ENCODE peak calls at places on chromosomes 1 and 21, in five cellular contexts. U is mesenchymal stem cell, K is heart left ventricle, T is adrenal gland, H is upper lobe of right lung. B is an unnamed sample.
A peak's percentile ranks its signal among the peaks of the same experiment; 100 is the strongest.

GRCh38 chr1:23537296-23537993 is 6.4 kb upstream of the E2F2 start:
- DNase-seq in T (no peak), H (no peak), K (no peak), U (no peak), B (no peak)

GRCh38 chr1:199403421-199404116 is 623.9 kb upstream of the NR5A2 start:
- DNase-seq in U (peak; percentile 8), T (no peak), H (no peak), K (no peak), B (no peak)

GRCh38 chr1:38120552-38121230 is 74.1 kb upstream of the POU3F1 start:
- DNase-seq in U (no peak), K (no peak), T (no peak), H (peak; percentile 17), B (peak; percentile 11)

GRCh38 chr1:211260161-211261107 is 1.3 kb downstream of the RCOR3 start:
- DNase-seq in H (peak; percentile 88), K (peak; percentile 85), U (peak; percentile 85), T (peak; percentile 87), B (peak; percentile 95)

GRCh38 chr1:152752225-152752624 is 5.6 kb upstream of the KPRP start:
- DNase-seq in T (no peak), U (no peak), H (no peak), K (no peak), B (no peak)

GRCh38 chr1:35452086-35452485 is 105.1 kb downstream of the KIAA0319L start:
- DNase-seq in U (peak; percentile 65), K (peak; percentile 60), T (peak; percentile 74), H (no peak), B (no peak)

GRCh38 chr1:112956503-112957132 is 622 bp upstream of the SLC16A1 start:
- DNase-seq in K (peak; percentile 37), T (no peak), U (peak; percentile 83), H (no peak), B (no peak)

GRCh38 chr1:156625436-156626078 is 6.3 kb downstream of the HAPLN2 start:
- DNase-seq in K (peak; percentile 56), H (peak; percentile 69), T (peak; percentile 57), U (peak; percentile 56), B (peak; percentile 84)

GRCh38 chr1:153598309-153599172 is 14.4 kb downstream of the S100A16 start:
- DNase-seq in K (no peak), H (no peak), U (peak; percentile 82), T (no peak), B (peak; percentile 85)

GRCh38 chr1:20185834-20186782 is at the start of the genes PLA2G2C and UBXN10:
- DNase-seq in H (peak; percentile 82), K (peak; percentile 60), T (peak; percentile 65), U (peak; percentile 11), B (peak; percentile 87)

GRCh38 chr1:180042994-180043622 is 88.5 kb downstream of the CEP350 start:
- DNase-seq in T (no peak), K (no peak), H (no peak), U (peak; percentile 25), B (no peak)

GRCh38 chr1:67791261-67791660 is 42.0 kb downstream of the GNG12 start:
- DNase-seq in H (no peak), U (no peak), T (no peak), K (no peak), B (no peak)

GRCh38 chr1:9195651-9196050 is 38.9 kb upstream of the H6PD start:
- DNase-seq in U (no peak), T (peak; percentile 91), K (no peak), H (no peak), B (no peak)

GRCh38 chr1:33014464-33015170 is 22.1 kb downstream of the AK2 start:
- DNase-seq in U (no peak), T (no peak), H (no peak), K (no peak), B (no peak)

GRCh38 chr21:15007716-15008296 is 57.0 kb downstream of the NRIP1 start:
- DNase-seq in U (no peak), K (no peak), H (no peak), T (no peak), B (no peak)

GRCh38 chr1:3915551-3916121 is 15.6 kb upstream of the C1orf174 start:
- DNase-seq in H (no peak), T (no peak), K (no peak), U (no peak), B (peak; percentile 63)

DNA sequence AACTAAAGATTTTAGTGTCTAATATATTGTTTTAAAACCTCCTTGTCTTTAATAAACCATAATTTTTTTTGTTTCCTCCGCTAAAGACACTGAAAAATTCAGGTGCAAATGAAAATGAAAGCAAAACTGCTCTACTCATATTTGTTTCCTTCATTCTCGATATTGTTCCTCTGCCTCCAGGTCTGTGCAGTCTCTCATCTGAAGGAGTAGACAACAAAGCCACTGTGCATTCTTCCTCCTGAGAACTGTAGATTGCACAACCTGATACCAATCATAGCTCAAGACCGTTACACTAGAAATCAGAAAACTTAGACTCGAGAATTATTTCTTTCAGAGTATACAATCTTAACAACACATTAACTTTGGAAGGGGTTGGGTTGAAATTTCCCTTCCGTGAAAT is 373.1 kb upstream of the CXADR start:
- DNase-seq in K (no peak), H (no peak), T (no peak), U (no peak), B (no peak)
- H3K4me3 ChIP-seq in K (peak overlapping the region; percentile 46), H (peak overlapping the region; percentile 45), T (peak overlapping the region; percentile 70), U (peak overlapping the region; percentile 83), B (no peak overlapping the region)

DNA sequence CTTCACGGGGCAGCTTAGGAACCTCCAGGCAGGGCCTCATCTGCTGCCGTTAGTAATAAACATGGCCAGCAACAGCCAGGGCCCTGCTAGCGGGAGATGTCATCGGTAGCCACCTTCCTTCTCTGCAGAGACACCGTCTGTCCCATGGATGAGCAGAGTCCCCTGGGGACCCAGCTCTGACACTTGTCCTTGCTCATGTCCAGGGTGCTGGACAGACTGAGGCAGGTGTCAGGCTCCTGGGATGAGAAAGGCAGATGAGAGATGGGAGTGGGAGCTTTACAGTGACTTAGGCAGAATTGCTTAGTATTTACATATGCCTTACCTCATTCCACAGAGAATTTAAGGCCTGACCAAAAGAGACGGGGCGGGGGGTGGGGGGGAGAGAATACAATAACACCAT is 25.0 kb downstream of the CAPN2 start:
- DNase-seq in K (no peak), U (no peak), H (no peak), T (no peak), B (no peak)
- H3K4me1 ChIP-seq in K (peaks cover 31% of the 10 kb centered on the region), U (peaks cover 44% of the 10 kb centered on the region), H (peaks cover 56% of the 10 kb centered on the region), T (peaks cover 43% of the 10 kb centered on the region), B (peaks cover 18% of the 10 kb centered on the region)

GRCh38 chr1:203555484-203556046 is 61.6 kb downstream of the OPTC start:
- DNase-seq in K (peak; percentile 27), U (no peak), T (no peak), H (no peak), B (no peak)
- H3K4me3 ChIP-seq in K (peak overlapping the region; percentile 34), U (peak overlapping the region; percentile 73), T (no peak overlapping the region), H (no peak overlapping the region), B (no peak overlapping the region)

GRCh38 chr1:60727553-60727952 is 354.8 kb upstream of the NFIA start:
- DNase-seq in U (no peak), H (no peak), T (no peak), K (no peak), B (no peak)
- H3K4me1 ChIP-seq in U (no peaks in the 10 kb centered on the region), H (no peaks in the 10 kb centered on the region), T (no peaks in the 10 kb centered on the region), K (no peaks in the 10 kb centered on the region), B (no peaks in the 10 kb centered on the region)

GRCh38 chr1:36586146-36586545 is 103.4 kb upstream of the CSF3R start:
- DNase-seq in K (no peak), H (no peak), U (no peak), T (no peak), B (no peak)

GRCh38 chr1:36594041-36594440 is 111.3 kb upstream of the CSF3R start:
- DNase-seq in H (peak; percentile 11), K (no peak), U (no peak), T (no peak), B (no peak)

GRCh38 chr1:36589006-36589405 is 106.3 kb upstream of the CSF3R start:
- DNase-seq in H (no peak), U (no peak), T (no peak), K (no peak), B (no peak)

GRCh38 chr1:36595921-36596320 is 113.2 kb upstream of the CSF3R start:
- DNase-seq in K (no peak), U (no peak), H (peak; percentile 53), T (no peak), B (no peak)

GRCh38 chr1:36591278-36591677 is 108.6 kb upstream of the CSF3R start:
- DNase-seq in T (no peak), H (no peak), U (no peak), K (no peak), B (peak; percentile 4)
- H3K4me3 ChIP-seq in T (no peak overlapping the region), H (no peak overlapping the region), U (no peak overlapping the region), K (no peak overlapping the region), B (no peak overlapping the region)

DNA sequence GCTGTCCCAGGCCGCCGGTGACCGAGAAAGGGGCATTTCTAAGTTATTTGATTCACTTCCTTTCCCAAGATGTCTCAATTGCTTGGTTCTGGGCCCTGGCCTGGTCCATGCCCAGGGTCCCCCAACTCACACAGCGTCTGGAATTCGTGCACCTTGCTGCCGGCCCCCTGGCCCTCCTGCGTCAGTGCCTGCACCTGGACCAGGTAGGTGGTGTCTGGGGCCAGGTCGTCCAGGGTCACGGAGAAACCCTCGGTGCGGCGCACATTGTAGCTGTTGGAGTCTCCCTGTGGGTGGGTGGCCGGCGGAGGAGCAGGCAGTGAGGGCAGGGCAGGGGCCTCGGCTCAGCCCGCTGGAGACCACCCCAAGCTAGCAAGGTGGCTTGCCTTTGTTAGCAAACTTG is 21.0 kb downstream of the EPHA2 start:
- DNase-seq in T (no peak), H (no peak), U (no peak), K (no peak), B (no peak)
- H3K4me1 ChIP-seq in T (peaks cover 19% of the 10 kb centered on the region), H (peaks cover 15% of the 10 kb centered on the region), U (peaks cover 38% of the 10 kb centered on the region), K (peaks cover 14% of the 10 kb centered on the region), B (peaks cover 46% of the 10 kb centered on the region)

GRCh38 chr21:36692844-36693143 is 6.1 kb upstream of the SIM2 start:
- DNase-seq in K (no peak), H (no peak), U (no peak), T (no peak), B (no peak)
- H3K4me3 ChIP-seq in K (no peak overlapping the region), H (no peak overlapping the region), U (no peak overlapping the region), T (no peak overlapping the region), B (no peak overlapping the region)

GRCh38 chr1:31062867-31063380 is 2.6 kb downstream of the PUM1 start:
- DNase-seq in T (no peak), K (no peak), U (peak; percentile 20), H (no peak), B (no peak)
- H3K4me1 ChIP-seq in T (peaks cover 41% of the 10 kb centered on the region), K (peaks cover 21% of the 10 kb centered on the region), U (peaks cover 10% of the 10 kb centered on the region), H (peaks cover 39% of the 10 kb centered on the region), B (peaks cover 74% of the 10 kb centered on the region)

GRCh38 chr1:151680812-151681211 is 35.8 kb downstream of the CELF3 start:
- DNase-seq in U (peak; percentile 86), T (no peak), K (no peak), H (no peak), B (no peak)
- H3K4me3 ChIP-seq in U (no peak overlapping the region), T (no peak overlapping the region), K (no peak overlapping the region), H (no peak overlapping the region), B (no peak overlapping the region)

DNA sequence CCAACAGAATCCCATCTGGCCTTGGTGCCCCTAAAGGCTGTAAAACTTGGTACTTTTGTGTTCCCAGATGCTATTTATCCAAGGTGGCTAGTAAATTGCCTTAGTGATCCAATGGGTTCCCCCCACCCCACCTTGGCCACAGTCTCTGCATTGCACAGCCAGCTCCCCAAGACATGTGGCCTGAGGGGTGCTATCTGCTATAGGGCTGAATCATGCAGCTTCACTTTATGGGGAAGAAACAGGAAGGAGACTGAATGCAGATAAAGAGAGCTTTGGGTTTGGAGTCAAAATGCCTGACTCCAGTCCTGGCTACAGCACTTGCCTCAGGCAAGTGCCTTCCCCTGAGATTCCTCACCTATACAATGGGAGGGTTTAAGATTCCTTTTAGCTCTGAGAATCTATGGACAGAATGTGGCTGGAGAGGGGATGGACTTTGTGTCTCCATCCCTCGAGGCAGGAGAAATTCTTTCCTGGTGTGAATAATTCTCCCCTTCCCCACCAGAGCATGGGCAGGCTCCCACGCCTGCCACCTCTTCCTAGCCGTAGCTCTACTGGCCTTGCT is 6.5 kb downstream of the RHEX start:
- DNase-seq in T (no peak), U (no peak), K (no peak), H (no peak), B (no peak)
- H3K4me1 ChIP-seq in T (no peaks in the 10 kb centered on the region), U (peaks cover 26% of the 10 kb centered on the region), K (no peaks in the 10 kb centered on the region), H (no peaks in the 10 kb centered on the region), B (peaks cover 16% of the 10 kb centered on the region)